ENCODE peak calls at places on chromosomes 7 and 10, in nine cellular contexts. One of them, this sample, is unnamed.

GRCh38 chr7:95481768-95482167 is 4.0 kb upstream of the ASB4 start:
- DNase-seq in neural progenitor cell: no peak
- DNase-seq in HCT116: no peak
- DNase-seq in right lobe of liver: no peak
- DNase-seq in IMR-90: no peak
- DNase-seq in MCF 10A: no peak
- DNase-seq in gastrocnemius medialis: no peak
- DNase-seq in A549: no peak
- DNase-seq in hepatocyte: no peak
- DNase-seq in this sample: no peak

GRCh38 chr7:32360127-32360526 is 130.1 kb downstream of the LSM5 start:
- DNase-seq in neural progenitor cell: no peak
- DNase-seq in HCT116: no peak
- DNase-seq in right lobe of liver: no peak
- DNase-seq in IMR-90: no peak
- DNase-seq in MCF 10A: no peak
- DNase-seq in gastrocnemius medialis: no peak
- DNase-seq in A549: no peak
- DNase-seq in hepatocyte: no peak
- DNase-seq in this sample: no peak

GRCh38 chr7:50982626-50983025 is 199.9 kb upstream of the GRB10 start:
- DNase-seq in neural progenitor cell: peak
- DNase-seq in HCT116: no peak
- DNase-seq in right lobe of liver: no peak
- DNase-seq in IMR-90: no peak
- DNase-seq in MCF 10A: no peak
- DNase-seq in gastrocnemius medialis: no peak
- DNase-seq in A549: peak
- DNase-seq in hepatocyte: no peak
- DNase-seq in this sample: no peak

GRCh38 chr7:36758879-36759278 is 34.6 kb upstream of the AOAH start:
- DNase-seq in neural progenitor cell: no peak
- DNase-seq in HCT116: no peak
- DNase-seq in right lobe of liver: no peak
- DNase-seq in IMR-90: no peak
- DNase-seq in MCF 10A: no peak
- DNase-seq in gastrocnemius medialis: no peak
- DNase-seq in A549: no peak
- DNase-seq in hepatocyte: no peak
- DNase-seq in this sample: no peak

GRCh38 chr7:36232555-36232954 is 79.5 kb downstream of the EEPD1 start:
- DNase-seq in neural progenitor cell: no peak
- DNase-seq in HCT116: no peak
- DNase-seq in right lobe of liver: no peak
- DNase-seq in IMR-90: no peak
- DNase-seq in MCF 10A: no peak
- DNase-seq in gastrocnemius medialis: no peak
- DNase-seq in A549: no peak
- DNase-seq in hepatocyte: no peak
- DNase-seq in this sample: no peak

GRCh38 chr10:64501807-64502206 is 980.6 kb downstream of the REEP3 start:
- DNase-seq in neural progenitor cell: no peak
- DNase-seq in HCT116: no peak
- DNase-seq in right lobe of liver: no peak
- DNase-seq in IMR-90: no peak
- DNase-seq in MCF 10A: no peak
- DNase-seq in gastrocnemius medialis: no peak
- DNase-seq in A549: no peak
- DNase-seq in hepatocyte: no peak
- DNase-seq in this sample: no peak

GRCh38 chr7:100208911-100209408 is 10.8 kb upstream of the PVRIG start:
- DNase-seq in neural progenitor cell: no peak
- DNase-seq in HCT116: no peak
- DNase-seq in right lobe of liver: no peak
- DNase-seq in IMR-90: no peak
- DNase-seq in MCF 10A: no peak
- DNase-seq in gastrocnemius medialis: no peak
- DNase-seq in A549: no peak
- DNase-seq in hepatocyte: no peak
- DNase-seq in this sample: no peak

GRCh38 chr7:2934984-2935740 is 91.1 kb upstream of the GNA12 start:
- DNase-seq in neural progenitor cell: no peak
- DNase-seq in HCT116: no peak
- DNase-seq in right lobe of liver: peak
- DNase-seq in IMR-90: no peak
- DNase-seq in MCF 10A: no peak
- DNase-seq in gastrocnemius medialis: no peak
- DNase-seq in A549: no peak
- DNase-seq in hepatocyte: no peak
- DNase-seq in this sample: no peak

GRCh38 chr10:100999742-101000601 is at the start of gene LZTS2:
- DNase-seq in neural progenitor cell: peak
- DNase-seq in HCT116: no peak
- DNase-seq in right lobe of liver: no peak
- DNase-seq in IMR-90: no peak
- DNase-seq in MCF 10A: peak
- DNase-seq in gastrocnemius medialis: no peak
- DNase-seq in A549: no peak
- DNase-seq in hepatocyte: peak
- DNase-seq in this sample: peak

GRCh38 chr10:91931526-91932190 is 8.1 kb downstream of the BTAF1 start:
- DNase-seq in neural progenitor cell: no peak
- DNase-seq in HCT116: no peak
- DNase-seq in right lobe of liver: no peak
- DNase-seq in IMR-90: peak
- DNase-seq in MCF 10A: no peak
- DNase-seq in gastrocnemius medialis: no peak
- DNase-seq in A549: no peak
- DNase-seq in hepatocyte: no peak
- DNase-seq in this sample: no peak

GRCh38 chr10:102602272-102603045 is 41.8 kb upstream of the TRIM8 start:
- DNase-seq in neural progenitor cell: no peak
- DNase-seq in HCT116: no peak
- DNase-seq in right lobe of liver: no peak
- DNase-seq in IMR-90: no peak
- DNase-seq in MCF 10A: no peak
- DNase-seq in gastrocnemius medialis: peak
- DNase-seq in A549: no peak
- DNase-seq in hepatocyte: peak
- DNase-seq in this sample: no peak

GRCh38 chr7:128869944-128870285 is 7.3 kb downstream of the ATP6V1F start:
- DNase-seq in neural progenitor cell: peak
- DNase-seq in HCT116: no peak
- DNase-seq in right lobe of liver: peak
- DNase-seq in IMR-90: no peak
- DNase-seq in MCF 10A: no peak
- DNase-seq in gastrocnemius medialis: peak
- DNase-seq in A549: no peak
- DNase-seq in hepatocyte: no peak
- DNase-seq in this sample: no peak

DNA sequence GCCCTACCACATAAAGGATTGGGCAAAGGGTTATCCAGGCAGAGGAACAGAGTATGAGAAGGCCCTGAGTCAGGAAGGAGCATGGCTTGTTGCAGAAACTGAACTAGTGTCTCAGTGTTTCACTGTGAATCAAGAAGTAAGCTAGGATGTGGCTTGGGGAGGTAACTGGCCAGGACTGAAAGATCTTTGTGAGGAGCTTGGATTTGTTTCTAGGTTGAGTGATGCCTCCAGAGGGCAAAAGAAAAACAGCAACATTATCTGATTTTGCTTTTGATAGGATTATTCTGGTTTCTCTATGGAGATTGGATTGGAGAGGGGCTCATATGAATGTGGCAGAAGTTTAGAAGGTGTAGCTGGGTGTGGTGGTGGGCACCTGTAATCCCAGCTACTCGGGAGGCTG is 137.9 kb upstream of the HDAC9 start:
- DNase-seq in neural progenitor cell: peak
- DNase-seq in HCT116: no peak
- DNase-seq in right lobe of liver: no peak
- DNase-seq in IMR-90: peak
- DNase-seq in MCF 10A: peak
- DNase-seq in gastrocnemius medialis: no peak
- DNase-seq in A549: peak
- DNase-seq in hepatocyte: no peak
- DNase-seq in this sample: no peak
- TF ChIP-seq CTCF in neural progenitor cell: peak
- TF ChIP-seq CTCF in HCT116: peak
- TF ChIP-seq CTCF in right lobe of liver: no peak
- TF ChIP-seq CTCF in IMR-90: peak
- TF ChIP-seq CTCF in MCF 10A: no peak
- TF ChIP-seq CTCF in gastrocnemius medialis: no peak
- TF ChIP-seq CTCF in A549: no peak
- TF ChIP-seq CTCF in hepatocyte: no peak
- TF ChIP-seq CTCF in this sample: no peak

GRCh38 chr7:111872837-111873646 is 310.8 kb upstream of the IMMP2L start:
- DNase-seq in neural progenitor cell: no peak
- DNase-seq in HCT116: no peak
- DNase-seq in right lobe of liver: no peak
- DNase-seq in IMR-90: no peak
- DNase-seq in MCF 10A: no peak
- DNase-seq in gastrocnemius medialis: no peak
- DNase-seq in A549: no peak
- DNase-seq in hepatocyte: no peak
- DNase-seq in this sample: no peak

GRCh38 chr7:111873963-111874693 is 311.8 kb upstream of the IMMP2L start:
- DNase-seq in neural progenitor cell: no peak
- DNase-seq in HCT116: no peak
- DNase-seq in right lobe of liver: no peak
- DNase-seq in IMR-90: peak
- DNase-seq in MCF 10A: no peak
- DNase-seq in gastrocnemius medialis: no peak
- DNase-seq in A549: no peak
- DNase-seq in hepatocyte: no peak
- DNase-seq in this sample: no peak

GRCh38 chr7:111883241-111883640 is 320.9 kb upstream of the IMMP2L start:
- DNase-seq in neural progenitor cell: no peak
- DNase-seq in HCT116: no peak
- DNase-seq in right lobe of liver: no peak
- DNase-seq in IMR-90: no peak
- DNase-seq in MCF 10A: no peak
- DNase-seq in gastrocnemius medialis: no peak
- DNase-seq in A549: no peak
- DNase-seq in hepatocyte: no peak
- DNase-seq in this sample: no peak

GRCh38 chr7:111878788-111879187 is 316.5 kb upstream of the IMMP2L start:
- DNase-seq in neural progenitor cell: no peak
- DNase-seq in HCT116: no peak
- DNase-seq in right lobe of liver: no peak
- DNase-seq in IMR-90: no peak
- DNase-seq in MCF 10A: no peak
- DNase-seq in gastrocnemius medialis: no peak
- DNase-seq in A549: no peak
- DNase-seq in hepatocyte: no peak
- DNase-seq in this sample: no peak

GRCh38 chr7:111877931-111878330 is 315.6 kb upstream of the IMMP2L start:
- DNase-seq in neural progenitor cell: no peak
- DNase-seq in HCT116: no peak
- DNase-seq in right lobe of liver: no peak
- DNase-seq in IMR-90: no peak
- DNase-seq in MCF 10A: no peak
- DNase-seq in gastrocnemius medialis: no peak
- DNase-seq in A549: no peak
- DNase-seq in hepatocyte: no peak
- DNase-seq in this sample: no peak
- TF ChIP-seq CTCF in neural progenitor cell: no peak
- TF ChIP-seq CTCF in HCT116: no peak
- TF ChIP-seq CTCF in right lobe of liver: no peak
- TF ChIP-seq CTCF in IMR-90: no peak
- TF ChIP-seq CTCF in MCF 10A: no peak
- TF ChIP-seq CTCF in gastrocnemius medialis: no peak
- TF ChIP-seq CTCF in A549: no peak
- TF ChIP-seq CTCF in hepatocyte: no peak
- TF ChIP-seq CTCF in this sample: no peak

GRCh38 chr7:8590225-8590624 is 156.8 kb downstream of the NXPH1 start:
- DNase-seq in neural progenitor cell: no peak
- DNase-seq in HCT116: no peak
- DNase-seq in right lobe of liver: no peak
- DNase-seq in IMR-90: no peak
- DNase-seq in MCF 10A: no peak
- DNase-seq in gastrocnemius medialis: no peak
- DNase-seq in A549: no peak
- DNase-seq in hepatocyte: no peak
- DNase-seq in this sample: no peak

GRCh38 chr7:8590791-8591190 is 157.4 kb downstream of the NXPH1 start:
- DNase-seq in neural progenitor cell: no peak
- DNase-seq in HCT116: no peak
- DNase-seq in right lobe of liver: no peak
- DNase-seq in IMR-90: no peak
- DNase-seq in MCF 10A: no peak
- DNase-seq in gastrocnemius medialis: no peak
- DNase-seq in A549: no peak
- DNase-seq in hepatocyte: no peak
- DNase-seq in this sample: no peak

GRCh38 chr7:8597565-8597964 is 164.2 kb downstream of the NXPH1 start:
- DNase-seq in neural progenitor cell: no peak
- DNase-seq in HCT116: no peak
- DNase-seq in right lobe of liver: no peak
- DNase-seq in IMR-90: no peak
- DNase-seq in MCF 10A: no peak
- DNase-seq in gastrocnemius medialis: no peak
- DNase-seq in A549: no peak
- DNase-seq in hepatocyte: no peak
- DNase-seq in this sample: no peak

GRCh38 chr7:8591289-8591688 is 157.9 kb downstream of the NXPH1 start:
- DNase-seq in neural progenitor cell: no peak
- DNase-seq in HCT116: no peak
- DNase-seq in right lobe of liver: no peak
- DNase-seq in IMR-90: no peak
- DNase-seq in MCF 10A: no peak
- DNase-seq in gastrocnemius medialis: no peak
- DNase-seq in A549: no peak
- DNase-seq in hepatocyte: no peak
- DNase-seq in this sample: no peak

DNA sequence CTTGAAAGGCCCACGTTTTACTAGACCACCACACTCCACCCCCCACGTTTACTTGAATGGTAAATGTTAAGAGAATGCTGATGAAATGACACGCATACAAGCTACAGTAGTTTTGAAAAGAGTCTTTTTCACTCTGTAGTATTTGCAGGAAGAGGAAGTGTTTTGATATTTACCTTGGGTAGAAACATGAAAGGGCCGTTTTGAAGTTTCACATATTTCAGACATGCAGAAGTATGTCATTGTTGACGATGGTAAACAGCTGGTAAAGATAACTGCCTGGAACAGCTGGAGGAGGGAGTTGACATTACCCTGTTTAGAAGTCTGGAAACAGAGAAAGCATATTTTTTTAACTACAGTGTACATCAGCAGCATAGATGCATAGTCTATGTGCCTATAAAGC is 160.7 kb downstream of the NXPH1 start:
- DNase-seq in neural progenitor cell: no peak
- DNase-seq in HCT116: no peak
- DNase-seq in right lobe of liver: no peak
- DNase-seq in IMR-90: no peak
- DNase-seq in MCF 10A: no peak
- DNase-seq in gastrocnemius medialis: no peak
- DNase-seq in A549: no peak
- DNase-seq in hepatocyte: no peak
- DNase-seq in this sample: no peak
- TF ChIP-seq CTCF in neural progenitor cell: no peak
- TF ChIP-seq CTCF in HCT116: no peak
- TF ChIP-seq CTCF in right lobe of liver: no peak
- TF ChIP-seq CTCF in IMR-90: no peak
- TF ChIP-seq CTCF in MCF 10A: no peak
- TF ChIP-seq CTCF in gastrocnemius medialis: no peak
- TF ChIP-seq CTCF in A549: no peak
- TF ChIP-seq CTCF in hepatocyte: no peak
- TF ChIP-seq CTCF in this sample: no peak

GRCh38 chr10:34249634-34250033 is 565.5 kb downstream of the PARD3 start:
- DNase-seq in neural progenitor cell: peak
- DNase-seq in HCT116: no peak
- DNase-seq in right lobe of liver: no peak
- DNase-seq in IMR-90: no peak
- DNase-seq in MCF 10A: peak
- DNase-seq in gastrocnemius medialis: no peak
- DNase-seq in A549: peak
- DNase-seq in hepatocyte: no peak
- DNase-seq in this sample: no peak
- TF ChIP-seq CTCF in neural progenitor cell: peak
- TF ChIP-seq CTCF in HCT116: peak
- TF ChIP-seq CTCF in right lobe of liver: no peak
- TF ChIP-seq CTCF in IMR-90: no peak
- TF ChIP-seq CTCF in MCF 10A: no peak
- TF ChIP-seq CTCF in gastrocnemius medialis: no peak
- TF ChIP-seq CTCF in A549: peak
- TF ChIP-seq CTCF in hepatocyte: peak
- TF ChIP-seq CTCF in this sample: no peak

This sample was measured in mesothelial cell of epicardium.